ENCODE peak calls at places on chromosomes 12 and 14, in six cellular contexts. D, C, Q, K, V and P are unnamed samples.

GRCh38 chr12:43210437-43211197 is 341.4 kb downstream of the ADAMTS20 start:
- DNase-seq in Q (no peak), C (no peak), K (no peak), V (peak), D (no peak), P (peak)

GRCh38 chr12:91394903-91395302 is 212.3 kb upstream of the DCN start:
- DNase-seq in D (no peak), C (no peak), V (no peak), K (no peak), Q (no peak), P (no peak)

GRCh38 chr14:23164250-23164649 is 19.2 kb downstream of the SLC7A8 start:
- DNase-seq in K (no peak), C (no peak), Q (no peak), D (no peak), V (no peak), P (no peak)

GRCh38 chr12:3085341-3086125 is 8.4 kb downstream of the TSPAN9 start:
- DNase-seq in D (no peak), V (no peak), Q (no peak), K (no peak), C (no peak), P (no peak)

GRCh38 chr12:27163048-27163715 is 80.8 kb upstream of the C12orf71 start:
- DNase-seq in Q (no peak), V (no peak), C (no peak), K (no peak), D (no peak), P (no peak)

GRCh38 chr14:31159682-31160296 is 47.8 kb downstream of the HECTD1 start:
- DNase-seq in K (no peak), Q (no peak), C (no peak), V (no peak), D (no peak), P (no peak)

GRCh38 chr14:37197421-37198272 is at the start of gene MIPOL1:
- DNase-seq in Q (no peak), D (peak), K (peak), C (peak), V (peak), P (peak)

GRCh38 chr12:2139651-2140050 is 86.9 kb downstream of the CACNA1C start:
- DNase-seq in D (no peak), K (no peak), Q (no peak), V (no peak), C (no peak), P (no peak)

GRCh38 chr12:20457582-20457981 is 89.2 kb downstream of the PDE3A start:
- DNase-seq in D (no peak), Q (no peak), K (no peak), V (no peak), C (no peak), P (no peak)

GRCh38 chr12:122732170-122732569 is 1.5 kb upstream of the HCAR1 start:
- DNase-seq in V (no peak), Q (no peak), C (no peak), K (no peak), D (no peak), P (no peak)

GRCh38 chr12:119500209-119500608 is 93.4 kb upstream of the TMEM233 start:
- DNase-seq in Q (no peak), K (no peak), D (no peak), V (no peak), C (no peak), P (no peak)

GRCh38 chr12:64269161-64269560 is 47.1 kb upstream of the KICS2 start:
- DNase-seq in K (no peak), Q (no peak), C (no peak), V (no peak), D (no peak), P (no peak)

GRCh38 chr14:74524076-74524812 is 30.7 kb downstream of the ISCA2 start:
- DNase-seq in K (no peak), C (no peak), Q (no peak), V (no peak), D (no peak), P (peak)

GRCh38 chr14:56206576-56206975 is 88.4 kb downstream of the PELI2 start:
- DNase-seq in Q (no peak), V (no peak), C (no peak), D (no peak), K (no peak), P (no peak)

GRCh38 chr14:99706121-99706900 is 22.2 kb downstream of the CYP46A1 start:
- DNase-seq in K (no peak), Q (no peak), C (no peak), D (no peak), V (no peak), P (no peak)

GRCh38 chr12:95859947-95860850 is 1.4 kb downstream of the SNRPF start:
- DNase-seq in V (no peak), D (no peak), K (no peak), C (no peak), Q (no peak), P (no peak)

GRCh38 chr14:72416892-72417291 is 477.0 kb downstream of the DPF3 start:
- DNase-seq in Q (no peak), K (no peak), D (no peak), V (no peak), C (no peak), P (peak)

GRCh38 chr12:20050166-20050565 is 318.2 kb upstream of the PDE3A start:
- DNase-seq in Q (no peak), V (no peak), D (no peak), C (no peak), K (no peak), P (no peak)

GRCh38 chr14:73786632-73786941 is 65.0 kb upstream of the PTGR2 start:
- DNase-seq in V (no peak), Q (no peak), C (no peak), D (no peak), K (peak), P (peak)

GRCh38 chr12:111448831-111449790 is 43.4 kb downstream of the SH2B3 start:
- DNase-seq in Q (no peak), C (no peak), D (no peak), V (no peak), K (no peak), P (no peak)

GRCh38 chr12:4607056-4607455 is 41.8 kb downstream of the AKAP3 start:
- DNase-seq in C (no peak), K (no peak), V (no peak), Q (no peak), D (no peak), P (no peak)

GRCh38 chr12:11228268-11228879 is 41.1 kb downstream of the PRB3 start:
- DNase-seq in C (peak), K (peak), D (no peak), V (peak), Q (no peak), P (peak)

GRCh38 chr12:22042981-22043669 is 2.9 kb upstream of the CMAS start:
- DNase-seq in V (no peak), Q (no peak), D (no peak), K (no peak), C (no peak), P (no peak)

GRCh38 chr14:64292197-64292596 is 2.0 kb downstream of the ESR2 start:
- DNase-seq in C (no peak), D (no peak), V (no peak), K (no peak), Q (no peak), P (no peak)

GRCh38 chr12:130847097-130847496 is 8.0 kb upstream of the STX2 start:
- DNase-seq in D (no peak), V (no peak), K (no peak), C (no peak), Q (no peak), P (no peak)